ENCODE peak calls at places on chromosome 17, in seven cellular contexts. One of them, this sample, is unnamed.

GRCh38 chr17:40793800-40794199 is 6.0 kb downstream of the KRT28 start:
- DNase-seq in 8988T: no peak
- DNase-seq in GM23248: no peak
- DNase-seq in H9: no peak
- DNase-seq in astrocyte: no peak
- DNase-seq in upper lobe of left lung: no peak
- DNase-seq in mesendoderm: no peak
- DNase-seq in this sample: no peak

GRCh38 chr17:52721932-52722331 is 563.4 kb upstream of the CA10 start:
- DNase-seq in 8988T: no peak
- DNase-seq in GM23248: no peak
- DNase-seq in H9: no peak
- DNase-seq in astrocyte: no peak
- DNase-seq in upper lobe of left lung: no peak
- DNase-seq in mesendoderm: no peak
- DNase-seq in this sample: no peak

GRCh38 chr17:72942594-72942993 is 149.9 kb downstream of the SLC39A11 start:
- DNase-seq in 8988T: no peak
- DNase-seq in GM23248: no peak
- DNase-seq in H9: no peak
- DNase-seq in astrocyte: no peak
- DNase-seq in upper lobe of left lung: no peak
- DNase-seq in mesendoderm: no peak
- DNase-seq in this sample: no peak

GRCh38 chr17:33038740-33039139 is 47.1 kb downstream of the SPACA3 start:
- DNase-seq in 8988T: no peak
- DNase-seq in GM23248: peak
- DNase-seq in H9: peak
- DNase-seq in astrocyte: peak
- DNase-seq in upper lobe of left lung: no peak
- DNase-seq in mesendoderm: peak
- DNase-seq in this sample: peak

GRCh38 chr17:1272701-1273100 is 2.5 kb downstream of the BHLHA9 start:
- DNase-seq in 8988T: no peak
- DNase-seq in GM23248: no peak
- DNase-seq in H9: no peak
- DNase-seq in astrocyte: no peak
- DNase-seq in upper lobe of left lung: no peak
- DNase-seq in mesendoderm: no peak
- DNase-seq in this sample: no peak

GRCh38 chr17:29066603-29067002 is 23.7 kb downstream of the PIPOX start:
- DNase-seq in 8988T: no peak
- DNase-seq in GM23248: no peak
- DNase-seq in H9: no peak
- DNase-seq in astrocyte: no peak
- DNase-seq in upper lobe of left lung: no peak
- DNase-seq in mesendoderm: no peak
- DNase-seq in this sample: no peak

GRCh38 chr17:40314557-40314953 is 5.6 kb downstream of the RARA start:
- DNase-seq in 8988T: peak
- DNase-seq in GM23248: peak
- DNase-seq in H9: no peak
- DNase-seq in astrocyte: peak
- DNase-seq in upper lobe of left lung: peak
- DNase-seq in mesendoderm: no peak
- DNase-seq in this sample: peak

GRCh38 chr17:63685021-63685420 is 14.9 kb downstream of the LIMD2 start:
- DNase-seq in 8988T: no peak
- DNase-seq in GM23248: peak
- DNase-seq in H9: no peak
- DNase-seq in astrocyte: no peak
- DNase-seq in upper lobe of left lung: no peak
- DNase-seq in mesendoderm: no peak
- DNase-seq in this sample: no peak

GRCh38 chr17:63998050-63998720 is at the start of gene PRR29:
- DNase-seq in 8988T: peak
- DNase-seq in GM23248: peak
- DNase-seq in H9: peak
- DNase-seq in astrocyte: no peak
- DNase-seq in upper lobe of left lung: peak
- DNase-seq in mesendoderm: peak
- DNase-seq in this sample: peak

This sample was measured in endodermal cell.